ENCODE peak calls at places on chromosomes 6 and 20, in seven cellular contexts. One of them, this sample, is unnamed.

GRCh38 chr20:36571564-36572504 is 1.6 kb upstream of the TGIF2 start:
- DNase-seq in fibroblast of mammary gland: no peak
- DNase-seq in cardiac fibroblast: no peak
- DNase-seq in AG09319: no peak
- DNase-seq in choroid plexus epithelial cell: no peak
- DNase-seq in activated CD8-positive, alpha-beta T cell treated with anti-CD3 and anti-CD28 coated beads for 36 hours: peak
- DNase-seq in epithelial cell of esophagus: no peak
- DNase-seq in this sample: no peak

GRCh38 chr20:63494084-63494419 is 4.8 kb downstream of the EEF1A2 start:
- DNase-seq in epithelial cell of esophagus: no peak
- DNase-seq in AG09319: no peak
- DNase-seq in choroid plexus epithelial cell: no peak
- DNase-seq in activated CD8-positive, alpha-beta T cell treated with anti-CD3 and anti-CD28 coated beads for 36 hours: no peak
- DNase-seq in fibroblast of mammary gland: no peak
- DNase-seq in cardiac fibroblast: no peak
- DNase-seq in this sample: no peak

GRCh38 chr6:9308284-9308683 is 872.9 kb upstream of the SLC35B3 start:
- DNase-seq in fibroblast of mammary gland: no peak
- DNase-seq in AG09319: no peak
- DNase-seq in cardiac fibroblast: no peak
- DNase-seq in epithelial cell of esophagus: peak
- DNase-seq in choroid plexus epithelial cell: peak
- DNase-seq in activated CD8-positive, alpha-beta T cell treated with anti-CD3 and anti-CD28 coated beads for 36 hours: no peak
- DNase-seq in this sample: no peak

GRCh38 chr6:135062735-135063134 is 8.1 kb upstream of the HBS1L start:
- DNase-seq in epithelial cell of esophagus: no peak
- DNase-seq in activated CD8-positive, alpha-beta T cell treated with anti-CD3 and anti-CD28 coated beads for 36 hours: no peak
- DNase-seq in fibroblast of mammary gland: no peak
- DNase-seq in AG09319: no peak
- DNase-seq in choroid plexus epithelial cell: no peak
- DNase-seq in cardiac fibroblast: no peak
- DNase-seq in this sample: no peak

GRCh38 chr6:159601211-159601610 is 91.8 kb downstream of the SOD2 start:
- DNase-seq in epithelial cell of esophagus: no peak
- DNase-seq in fibroblast of mammary gland: no peak
- DNase-seq in activated CD8-positive, alpha-beta T cell treated with anti-CD3 and anti-CD28 coated beads for 36 hours: no peak
- DNase-seq in AG09319: no peak
- DNase-seq in choroid plexus epithelial cell: no peak
- DNase-seq in cardiac fibroblast: no peak
- DNase-seq in this sample: no peak

GRCh38 chr6:123127807-123128206 is 131.8 kb downstream of the CLVS2 start:
- DNase-seq in choroid plexus epithelial cell: no peak
- DNase-seq in fibroblast of mammary gland: peak
- DNase-seq in activated CD8-positive, alpha-beta T cell treated with anti-CD3 and anti-CD28 coated beads for 36 hours: no peak
- DNase-seq in cardiac fibroblast: no peak
- DNase-seq in epithelial cell of esophagus: peak
- DNase-seq in AG09319: no peak
- DNase-seq in this sample: no peak

GRCh38 chr20:61861054-61861841 is 204.4 kb downstream of the TAF4 start:
- DNase-seq in AG09319: no peak
- DNase-seq in choroid plexus epithelial cell: no peak
- DNase-seq in cardiac fibroblast: no peak
- DNase-seq in epithelial cell of esophagus: no peak
- DNase-seq in activated CD8-positive, alpha-beta T cell treated with anti-CD3 and anti-CD28 coated beads for 36 hours: peak
- DNase-seq in fibroblast of mammary gland: no peak
- DNase-seq in this sample: no peak

GRCh38 chr6:81996414-81996813 is 243.9 kb upstream of the TENT5A start:
- DNase-seq in AG09319: no peak
- DNase-seq in activated CD8-positive, alpha-beta T cell treated with anti-CD3 and anti-CD28 coated beads for 36 hours: no peak
- DNase-seq in epithelial cell of esophagus: peak
- DNase-seq in cardiac fibroblast: peak
- DNase-seq in choroid plexus epithelial cell: peak
- DNase-seq in fibroblast of mammary gland: peak
- DNase-seq in this sample: peak

GRCh38 chr20:45036044-45036755 is 64.7 kb downstream of the KCNS1 start:
- DNase-seq in epithelial cell of esophagus: peak
- DNase-seq in activated CD8-positive, alpha-beta T cell treated with anti-CD3 and anti-CD28 coated beads for 36 hours: peak
- DNase-seq in cardiac fibroblast: peak
- DNase-seq in AG09319: no peak
- DNase-seq in fibroblast of mammary gland: peak
- DNase-seq in choroid plexus epithelial cell: peak
- DNase-seq in this sample: no peak

GRCh38 chr6:108689279-108690161 is 128.8 kb downstream of the FOXO3 start:
- DNase-seq in activated CD8-positive, alpha-beta T cell treated with anti-CD3 and anti-CD28 coated beads for 36 hours: no peak
- DNase-seq in cardiac fibroblast: peak
- DNase-seq in epithelial cell of esophagus: peak
- DNase-seq in fibroblast of mammary gland: peak
- DNase-seq in choroid plexus epithelial cell: peak
- DNase-seq in AG09319: peak
- DNase-seq in this sample: no peak

GRCh38 chr6:15062311-15063252 is 183.3 kb upstream of the JARID2 start:
- DNase-seq in cardiac fibroblast: peak
- DNase-seq in epithelial cell of esophagus: peak
- DNase-seq in choroid plexus epithelial cell: peak
- DNase-seq in AG09319: peak
- DNase-seq in fibroblast of mammary gland: peak
- DNase-seq in activated CD8-positive, alpha-beta T cell treated with anti-CD3 and anti-CD28 coated beads for 36 hours: no peak
- DNase-seq in this sample: no peak

GRCh38 chr6:166775180-166775922 is 148.3 kb upstream of the RPS6KA2 start:
- DNase-seq in choroid plexus epithelial cell: peak
- DNase-seq in cardiac fibroblast: peak
- DNase-seq in epithelial cell of esophagus: peak
- DNase-seq in AG09319: peak
- DNase-seq in fibroblast of mammary gland: peak
- DNase-seq in activated CD8-positive, alpha-beta T cell treated with anti-CD3 and anti-CD28 coated beads for 36 hours: peak
- DNase-seq in this sample: peak

GRCh38 chr6:44670146-44670545 is 282.6 kb downstream of the CDC5L start:
- DNase-seq in activated CD8-positive, alpha-beta T cell treated with anti-CD3 and anti-CD28 coated beads for 36 hours: no peak
- DNase-seq in fibroblast of mammary gland: no peak
- DNase-seq in cardiac fibroblast: no peak
- DNase-seq in epithelial cell of esophagus: no peak
- DNase-seq in choroid plexus epithelial cell: no peak
- DNase-seq in AG09319: no peak
- DNase-seq in this sample: no peak

GRCh38 chr6:163750436-163751031 is 336.0 kb downstream of the QKI start:
- DNase-seq in choroid plexus epithelial cell: no peak
- DNase-seq in activated CD8-positive, alpha-beta T cell treated with anti-CD3 and anti-CD28 coated beads for 36 hours: peak
- DNase-seq in cardiac fibroblast: no peak
- DNase-seq in fibroblast of mammary gland: no peak
- DNase-seq in epithelial cell of esophagus: peak
- DNase-seq in AG09319: no peak
- DNase-seq in this sample: no peak

GRCh38 chr20:57810511-57811372 is 100.9 kb upstream of the PMEPA1 start:
- DNase-seq in activated CD8-positive, alpha-beta T cell treated with anti-CD3 and anti-CD28 coated beads for 36 hours: no peak
- DNase-seq in choroid plexus epithelial cell: peak
- DNase-seq in fibroblast of mammary gland: no peak
- DNase-seq in epithelial cell of esophagus: peak
- DNase-seq in AG09319: no peak
- DNase-seq in cardiac fibroblast: no peak
- DNase-seq in this sample: no peak

GRCh38 chr6:45655630-45656422 is 278.1 kb upstream of the SUPT3H start:
- DNase-seq in activated CD8-positive, alpha-beta T cell treated with anti-CD3 and anti-CD28 coated beads for 36 hours: no peak
- DNase-seq in choroid plexus epithelial cell: peak
- DNase-seq in AG09319: peak
- DNase-seq in epithelial cell of esophagus: peak
- DNase-seq in cardiac fibroblast: peak
- DNase-seq in fibroblast of mammary gland: peak
- DNase-seq in this sample: no peak

GRCh38 chr20:34268851-34269668 is 27.8 kb downstream of the ASIP start:
- DNase-seq in fibroblast of mammary gland: peak
- DNase-seq in activated CD8-positive, alpha-beta T cell treated with anti-CD3 and anti-CD28 coated beads for 36 hours: peak
- DNase-seq in choroid plexus epithelial cell: peak
- DNase-seq in cardiac fibroblast: peak
- DNase-seq in epithelial cell of esophagus: no peak
- DNase-seq in AG09319: no peak
- DNase-seq in this sample: peak

GRCh38 chr6:54074591-54075195 is 36.5 kb upstream of the MLIP start:
- DNase-seq in activated CD8-positive, alpha-beta T cell treated with anti-CD3 and anti-CD28 coated beads for 36 hours: no peak
- DNase-seq in epithelial cell of esophagus: no peak
- DNase-seq in cardiac fibroblast: peak
- DNase-seq in AG09319: no peak
- DNase-seq in fibroblast of mammary gland: no peak
- DNase-seq in choroid plexus epithelial cell: peak
- DNase-seq in this sample: no peak

GRCh38 chr6:2450546-2450945 is 205.1 kb upstream of the GMDS start:
- DNase-seq in activated CD8-positive, alpha-beta T cell treated with anti-CD3 and anti-CD28 coated beads for 36 hours: no peak
- DNase-seq in AG09319: no peak
- DNase-seq in cardiac fibroblast: peak
- DNase-seq in epithelial cell of esophagus: peak
- DNase-seq in choroid plexus epithelial cell: peak
- DNase-seq in fibroblast of mammary gland: no peak
- DNase-seq in this sample: no peak

GRCh38 chr20:63702036-63702665 is 5.6 kb downstream of the ARFRP1 start:
- DNase-seq in cardiac fibroblast: no peak
- DNase-seq in activated CD8-positive, alpha-beta T cell treated with anti-CD3 and anti-CD28 coated beads for 36 hours: no peak
- DNase-seq in epithelial cell of esophagus: no peak
- DNase-seq in choroid plexus epithelial cell: no peak
- DNase-seq in fibroblast of mammary gland: no peak
- DNase-seq in AG09319: no peak
- DNase-seq in this sample: peak

GRCh38 chr6:90753820-90754604 is 167.1 kb upstream of the MAP3K7 start:
- DNase-seq in AG09319: no peak
- DNase-seq in activated CD8-positive, alpha-beta T cell treated with anti-CD3 and anti-CD28 coated beads for 36 hours: no peak
- DNase-seq in epithelial cell of esophagus: no peak
- DNase-seq in choroid plexus epithelial cell: no peak
- DNase-seq in fibroblast of mammary gland: no peak
- DNase-seq in cardiac fibroblast: no peak
- DNase-seq in this sample: no peak

GRCh38 chr20:9059931-9060330 is 9.0 kb upstream of the PLCB4 start:
- DNase-seq in fibroblast of mammary gland: peak
- DNase-seq in epithelial cell of esophagus: peak
- DNase-seq in activated CD8-positive, alpha-beta T cell treated with anti-CD3 and anti-CD28 coated beads for 36 hours: no peak
- DNase-seq in choroid plexus epithelial cell: no peak
- DNase-seq in AG09319: no peak
- DNase-seq in cardiac fibroblast: no peak
- DNase-seq in this sample: no peak

GRCh38 chr6:138410048-138410735 is 6.2 kb downstream of the HEBP2 start:
- DNase-seq in cardiac fibroblast: peak
- DNase-seq in AG09319: peak
- DNase-seq in epithelial cell of esophagus: peak
- DNase-seq in fibroblast of mammary gland: peak
- DNase-seq in activated CD8-positive, alpha-beta T cell treated with anti-CD3 and anti-CD28 coated beads for 36 hours: no peak
- DNase-seq in choroid plexus epithelial cell: peak
- DNase-seq in this sample: no peak

GRCh38 chr6:27280064-27280539 is 32.0 kb downstream of the POM121L2 start:
- DNase-seq in cardiac fibroblast: peak
- DNase-seq in fibroblast of mammary gland: peak
- DNase-seq in activated CD8-positive, alpha-beta T cell treated with anti-CD3 and anti-CD28 coated beads for 36 hours: peak
- DNase-seq in AG09319: no peak
- DNase-seq in epithelial cell of esophagus: peak
- DNase-seq in choroid plexus epithelial cell: peak
- DNase-seq in this sample: peak

GRCh38 chr6:385614-386013 is 5.9 kb upstream of the IRF4 start:
- DNase-seq in epithelial cell of esophagus: no peak
- DNase-seq in cardiac fibroblast: no peak
- DNase-seq in activated CD8-positive, alpha-beta T cell treated with anti-CD3 and anti-CD28 coated beads for 36 hours: no peak
- DNase-seq in choroid plexus epithelial cell: no peak
- DNase-seq in fibroblast of mammary gland: no peak
- DNase-seq in AG09319: no peak
- DNase-seq in this sample: no peak

GRCh38 chr20:17556842-17557674 is 12.8 kb upstream of the DSTN start:
- DNase-seq in choroid plexus epithelial cell: no peak
- DNase-seq in fibroblast of mammary gland: peak
- DNase-seq in activated CD8-positive, alpha-beta T cell treated with anti-CD3 and anti-CD28 coated beads for 36 hours: no peak
- DNase-seq in AG09319: no peak
- DNase-seq in epithelial cell of esophagus: peak
- DNase-seq in cardiac fibroblast: peak
- DNase-seq in this sample: no peak

GRCh38 chr20:46651091-46651962 is at the start of gene SLC13A3:
- DNase-seq in epithelial cell of esophagus: no peak
- DNase-seq in fibroblast of mammary gland: no peak
- DNase-seq in AG09319: no peak
- DNase-seq in activated CD8-positive, alpha-beta T cell treated with anti-CD3 and anti-CD28 coated beads for 36 hours: no peak
- DNase-seq in choroid plexus epithelial cell: no peak
- DNase-seq in cardiac fibroblast: no peak
- DNase-seq in this sample: no peak

DNA sequence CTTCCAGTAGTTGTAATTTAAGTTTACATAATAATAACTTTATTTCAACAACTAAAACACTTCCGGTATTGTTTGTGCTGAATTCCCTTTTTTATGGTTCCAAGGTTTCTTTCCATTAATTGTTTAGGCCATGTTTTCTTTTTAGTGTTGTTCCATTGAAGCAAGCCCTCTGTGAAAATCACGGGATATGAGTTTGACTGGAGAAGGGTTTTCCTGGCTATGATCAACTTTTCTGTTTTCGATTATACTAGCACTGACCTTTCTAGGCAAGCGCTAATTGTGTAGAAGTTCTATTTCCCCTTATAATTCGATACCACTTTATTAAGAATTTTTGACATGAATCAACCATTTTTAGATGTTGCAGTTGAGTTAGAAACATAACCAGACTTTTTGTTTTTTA is 2.4 kb downstream of the LAMA2 start:
- DNase-seq in activated CD8-positive, alpha-beta T cell treated with anti-CD3 and anti-CD28 coated beads for 36 hours: no peak
- DNase-seq in cardiac fibroblast: no peak
- DNase-seq in choroid plexus epithelial cell: peak
- DNase-seq in fibroblast of mammary gland: peak
- DNase-seq in epithelial cell of esophagus: no peak
- DNase-seq in AG09319: no peak
- DNase-seq in this sample: no peak
- TF ChIP-seq CTCF in activated CD8-positive, alpha-beta T cell treated with anti-CD3 and anti-CD28 coated beads for 36 hours: no peak
- TF ChIP-seq CTCF in cardiac fibroblast: no peak
- TF ChIP-seq CTCF in choroid plexus epithelial cell: no peak
- TF ChIP-seq CTCF in fibroblast of mammary gland: no peak
- TF ChIP-seq CTCF in epithelial cell of esophagus: no peak
- TF ChIP-seq CTCF in AG09319: no peak
- TF ChIP-seq CTCF in this sample: no peak

GRCh38 chr6:37984578-37984977 is 165.1 kb downstream of the ZFAND3 start:
- DNase-seq in activated CD8-positive, alpha-beta T cell treated with anti-CD3 and anti-CD28 coated beads for 36 hours: no peak
- DNase-seq in AG09319: no peak
- DNase-seq in cardiac fibroblast: no peak
- DNase-seq in fibroblast of mammary gland: no peak
- DNase-seq in epithelial cell of esophagus: peak
- DNase-seq in choroid plexus epithelial cell: no peak
- DNase-seq in this sample: no peak
- TF ChIP-seq CTCF in activated CD8-positive, alpha-beta T cell treated with anti-CD3 and anti-CD28 coated beads for 36 hours: no peak
- TF ChIP-seq CTCF in AG09319: no peak
- TF ChIP-seq CTCF in cardiac fibroblast: no peak
- TF ChIP-seq CTCF in fibroblast of mammary gland: no peak
- TF ChIP-seq CTCF in epithelial cell of esophagus: no peak
- TF ChIP-seq CTCF in choroid plexus epithelial cell: no peak
- TF ChIP-seq CTCF in this sample: no peak

DNA sequence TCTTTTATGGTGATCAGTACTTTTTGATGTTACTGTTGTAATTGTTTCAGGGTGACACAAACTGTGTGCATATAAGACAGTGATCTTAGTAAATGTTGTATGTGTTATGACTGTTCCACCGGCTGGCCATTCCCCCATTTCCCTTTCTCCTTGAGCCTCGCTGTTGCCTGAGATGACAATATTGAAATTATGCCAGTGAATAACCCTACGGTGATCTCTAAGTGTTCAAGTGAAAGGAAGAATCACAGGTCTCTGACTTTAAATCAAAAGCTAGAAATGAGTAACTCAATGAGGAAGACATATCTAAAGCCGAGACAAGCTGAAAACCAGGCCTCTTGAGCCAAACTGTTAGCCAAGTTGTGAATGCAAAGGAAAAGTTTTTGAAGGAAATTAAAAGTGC is 32.3 kb downstream of the TULP4 start:
- DNase-seq in fibroblast of mammary gland: no peak
- DNase-seq in AG09319: no peak
- DNase-seq in activated CD8-positive, alpha-beta T cell treated with anti-CD3 and anti-CD28 coated beads for 36 hours: no peak
- DNase-seq in choroid plexus epithelial cell: no peak
- DNase-seq in epithelial cell of esophagus: no peak
- DNase-seq in cardiac fibroblast: no peak
- DNase-seq in this sample: peak
- TF ChIP-seq CTCF in fibroblast of mammary gland: no peak
- TF ChIP-seq CTCF in AG09319: no peak
- TF ChIP-seq CTCF in activated CD8-positive, alpha-beta T cell treated with anti-CD3 and anti-CD28 coated beads for 36 hours: no peak
- TF ChIP-seq CTCF in choroid plexus epithelial cell: no peak
- TF ChIP-seq CTCF in epithelial cell of esophagus: no peak
- TF ChIP-seq CTCF in cardiac fibroblast: no peak
- TF ChIP-seq CTCF in this sample: no peak

GRCh38 chr20:33211817-33212424 is 5.2 kb upstream of the BPIFA3 start:
- DNase-seq in epithelial cell of esophagus: peak
- DNase-seq in activated CD8-positive, alpha-beta T cell treated with anti-CD3 and anti-CD28 coated beads for 36 hours: peak
- DNase-seq in choroid plexus epithelial cell: peak
- DNase-seq in cardiac fibroblast: peak
- DNase-seq in fibroblast of mammary gland: peak
- DNase-seq in AG09319: no peak
- DNase-seq in this sample: peak
- TF ChIP-seq CTCF in epithelial cell of esophagus: peak
- TF ChIP-seq CTCF in activated CD8-positive, alpha-beta T cell treated with anti-CD3 and anti-CD28 coated beads for 36 hours: peak
- TF ChIP-seq CTCF in choroid plexus epithelial cell: peak
- TF ChIP-seq CTCF in cardiac fibroblast: peak
- TF ChIP-seq CTCF in fibroblast of mammary gland: peak
- TF ChIP-seq CTCF in AG09319: peak
- TF ChIP-seq CTCF in this sample: peak